ENCODE peak calls at places on chromosomes 16 and 17, in eight cellular contexts. One of them, this sample, is unnamed.

GRCh38 chr17:64507418-64507766 is 615 bp downstream of the CEP95 start:
- DNase-seq in cardiac fibroblast: peak
- DNase-seq in body of pancreas: peak
- DNase-seq in HS-5: no peak
- DNase-seq in endodermal cell: no peak
- DNase-seq in renal cortical epithelial cell: peak
- DNase-seq in lung: no peak
- DNase-seq in NCI-H1436: peak
- DNase-seq in this sample: peak

GRCh38 chr17:2364132-2365116 is 27.1 kb downstream of the SGSM2 start:
- DNase-seq in cardiac fibroblast: no peak
- DNase-seq in body of pancreas: no peak
- DNase-seq in HS-5: no peak
- DNase-seq in endodermal cell: no peak
- DNase-seq in renal cortical epithelial cell: no peak
- DNase-seq in lung: no peak
- DNase-seq in NCI-H1436: no peak
- DNase-seq in this sample: no peak

GRCh38 chr16:74740795-74741304 is 33.8 kb downstream of the FA2H start:
- DNase-seq in cardiac fibroblast: no peak
- DNase-seq in body of pancreas: peak
- DNase-seq in HS-5: no peak
- DNase-seq in endodermal cell: peak
- DNase-seq in renal cortical epithelial cell: peak
- DNase-seq in lung: no peak
- DNase-seq in NCI-H1436: no peak
- DNase-seq in this sample: no peak

GRCh38 chr16:19419691-19420060 is 2.0 kb downstream of the TMC5 start:
- DNase-seq in cardiac fibroblast: peak
- DNase-seq in body of pancreas: no peak
- DNase-seq in HS-5: peak
- DNase-seq in endodermal cell: no peak
- DNase-seq in renal cortical epithelial cell: no peak
- DNase-seq in lung: no peak
- DNase-seq in NCI-H1436: no peak
- DNase-seq in this sample: no peak

GRCh38 chr16:86025706-86026105 is 126.7 kb downstream of the IRF8 start:
- DNase-seq in cardiac fibroblast: no peak
- DNase-seq in body of pancreas: no peak
- DNase-seq in HS-5: no peak
- DNase-seq in endodermal cell: peak
- DNase-seq in renal cortical epithelial cell: no peak
- DNase-seq in lung: no peak
- DNase-seq in NCI-H1436: no peak
- DNase-seq in this sample: no peak

GRCh38 chr17:9241371-9241712 is 220.0 kb downstream of the NTN1 start:
- DNase-seq in cardiac fibroblast: no peak
- DNase-seq in body of pancreas: no peak
- DNase-seq in HS-5: no peak
- DNase-seq in endodermal cell: no peak
- DNase-seq in renal cortical epithelial cell: no peak
- DNase-seq in lung: no peak
- DNase-seq in NCI-H1436: no peak
- DNase-seq in this sample: peak

GRCh38 chr16:23907903-23908302 is 72.1 kb downstream of the PRKCB start:
- DNase-seq in cardiac fibroblast: no peak
- DNase-seq in body of pancreas: no peak
- DNase-seq in HS-5: no peak
- DNase-seq in endodermal cell: no peak
- DNase-seq in renal cortical epithelial cell: no peak
- DNase-seq in lung: no peak
- DNase-seq in NCI-H1436: no peak
- DNase-seq in this sample: no peak

GRCh38 chr16:75494696-75495601 is at the start of gene CHST6:
- DNase-seq in cardiac fibroblast: peak
- DNase-seq in body of pancreas: no peak
- DNase-seq in HS-5: no peak
- DNase-seq in endodermal cell: peak
- DNase-seq in renal cortical epithelial cell: no peak
- DNase-seq in lung: no peak
- DNase-seq in NCI-H1436: no peak
- DNase-seq in this sample: no peak

GRCh38 chr17:1290676-1291075 is 11.2 kb downstream of the TRARG1 start:
- DNase-seq in cardiac fibroblast: no peak
- DNase-seq in body of pancreas: no peak
- DNase-seq in HS-5: no peak
- DNase-seq in endodermal cell: no peak
- DNase-seq in renal cortical epithelial cell: no peak
- DNase-seq in lung: no peak
- DNase-seq in NCI-H1436: no peak
- DNase-seq in this sample: no peak

GRCh38 chr16:4345439-4346204 is 5.5 kb downstream of the PAM16 start:
- DNase-seq in cardiac fibroblast: no peak
- DNase-seq in body of pancreas: peak
- DNase-seq in HS-5: no peak
- DNase-seq in endodermal cell: no peak
- DNase-seq in renal cortical epithelial cell: no peak
- DNase-seq in lung: no peak
- DNase-seq in NCI-H1436: no peak
- DNase-seq in this sample: no peak